ENCODE peak calls at places on chromosomes 11 and 22, in ten cellular contexts. B is coronary artery, X is SJSA1, K is GM23248, T is NB4, H is right atrium auricular region, V is body of pancreas, O is Panc1, A is BE2C, P is adrenal gland. R is an unnamed sample.

GRCh38 chr11:33457948-33458347 is 200.8 kb downstream of the HIPK3 start:
- DNase-seq in B (no peak), X (no peak), K (no peak), T (no peak), H (no peak), V (no peak), O (no peak), A (no peak), P (no peak), R (no peak)

GRCh38 chr11:116874251-116874650 is 36.8 kb upstream of the APOA1 start:
- DNase-seq in B (no peak), X (no peak), K (peak), T (no peak), H (no peak), V (no peak), O (no peak), A (no peak), P (no peak), R (no peak)

GRCh38 chr22:34761111-34761510 is 304.8 kb upstream of the ISX start:
- DNase-seq in B (no peak), X (no peak), K (no peak), T (no peak), H (no peak), V (no peak), O (no peak), A (no peak), P (no peak), R (no peak)

GRCh38 chr11:57363131-57363530 is 17.8 kb downstream of the PRG3 start:
- DNase-seq in B (no peak), X (no peak), K (no peak), T (no peak), H (no peak), V (no peak), O (no peak), A (no peak), P (no peak), R (no peak)

GRCh38 chr11:78560826-78561484 is 13.7 kb downstream of the NARS2 start:
- DNase-seq in B (no peak), X (peak), K (peak), T (peak), H (no peak), V (no peak), O (no peak), A (no peak), P (no peak), R (no peak)

GRCh38 chr22:17007852-17008731 is at the start of gene GAB4:
- DNase-seq in B (no peak), X (no peak), K (no peak), T (no peak), H (no peak), V (no peak), O (no peak), A (no peak), P (no peak), R (no peak)

GRCh38 chr11:64744544-64745218 is 739 bp upstream of the RASGRP2 start:
- DNase-seq in B (no peak), X (no peak), K (no peak), T (peak), H (no peak), V (no peak), O (no peak), A (no peak), P (no peak), R (no peak)

GRCh38 chr22:39292561-39293074 is 26.8 kb downstream of the RPL3 start:
- DNase-seq in B (peak), X (peak), K (peak), T (peak), H (peak), V (peak), O (no peak), A (peak), P (peak), R (peak)

GRCh38 chr22:39592104-39593060 is 21.8 kb downstream of the CACNA1I start:
- DNase-seq in B (no peak), X (peak), K (peak), T (no peak), H (no peak), V (peak), O (no peak), A (no peak), P (peak), R (no peak)

GRCh38 chr11:59660621-59661020 is 8.2 kb downstream of the PATL1 start:
- DNase-seq in B (no peak), X (no peak), K (no peak), T (no peak), H (no peak), V (no peak), O (no peak), A (no peak), P (no peak), R (no peak)
- H3K4me3 ChIP-seq in B (no peak), X (no peak), K (no peak), T (no peak), H (no peak), V (no peak), O (no peak), A (no peak), P (no peak), R (no peak)

DNA sequence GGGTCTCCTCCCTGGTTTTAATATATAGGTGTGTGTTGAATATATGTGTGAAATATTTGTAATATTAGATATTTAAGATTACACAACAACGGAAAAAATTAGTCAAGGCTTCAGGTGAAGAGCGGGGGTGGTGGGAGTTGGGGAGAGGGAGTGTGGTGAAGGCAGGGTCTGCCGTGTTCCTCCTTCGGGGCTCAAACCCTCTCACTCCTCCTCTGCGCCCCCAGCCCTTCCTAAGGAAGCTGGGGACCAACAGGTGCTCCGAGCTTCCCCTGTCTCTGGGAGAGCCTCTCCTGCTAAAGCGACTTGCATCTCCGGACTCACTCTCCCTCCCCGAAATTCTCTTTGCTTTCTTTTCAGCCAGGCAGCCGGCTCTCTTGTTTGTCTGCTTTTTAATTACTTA is 950 bp upstream of the CADM1 start:
- DNase-seq in B (no peak), X (no peak), K (no peak), T (no peak), H (no peak), V (peak), O (no peak), A (no peak), P (peak), R (no peak)
- H3K4me3 ChIP-seq in B (peak), X (no peak), K (peak), T (no peak), H (peak), V (no peak), O (peak), A (peak), P (no peak), R (no peak)

DNA sequence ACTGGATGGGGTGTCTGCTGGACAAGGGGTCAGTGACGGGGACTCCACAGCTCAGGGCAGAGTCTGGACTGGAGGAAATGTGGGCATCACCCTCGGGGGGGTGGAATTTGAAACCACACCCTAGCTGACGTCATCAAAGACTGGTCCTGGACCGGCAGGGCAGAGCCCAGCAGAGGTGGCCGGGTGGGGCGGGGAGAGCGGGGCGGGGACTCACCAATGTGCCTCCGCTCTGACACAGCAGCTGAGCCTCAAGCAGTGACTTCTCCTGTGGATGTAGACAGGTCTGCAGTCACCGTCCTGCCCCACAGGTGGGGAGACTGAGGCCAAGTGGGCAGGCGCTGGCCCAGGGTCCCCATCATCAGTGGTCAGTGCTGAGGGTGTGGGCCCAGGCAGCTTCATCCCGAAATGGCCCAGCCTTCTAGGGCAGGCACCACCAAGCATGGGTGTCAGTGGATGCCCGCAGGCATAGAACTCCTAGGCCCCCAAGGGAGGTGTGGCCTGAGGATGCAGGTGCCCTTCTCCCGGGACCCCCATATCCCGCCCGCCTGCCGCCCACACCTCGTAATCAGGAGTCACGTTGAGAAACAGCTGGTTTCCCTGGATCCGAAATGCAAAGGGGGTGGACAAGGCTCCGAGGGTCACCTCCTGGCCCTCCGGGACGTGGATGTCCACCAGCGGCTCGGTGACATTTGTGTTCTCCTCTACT is 603 bp downstream of the CDHR5 start:
- DNase-seq in B (peak), X (no peak), K (peak), T (no peak), H (no peak), V (no peak), O (no peak), A (no peak), P (peak), R (no peak)
- H3K4me3 ChIP-seq in B (no peak), X (no peak), K (no peak), T (no peak), H (no peak), V (no peak), O (no peak), A (no peak), P (no peak), R (no peak)

DNA sequence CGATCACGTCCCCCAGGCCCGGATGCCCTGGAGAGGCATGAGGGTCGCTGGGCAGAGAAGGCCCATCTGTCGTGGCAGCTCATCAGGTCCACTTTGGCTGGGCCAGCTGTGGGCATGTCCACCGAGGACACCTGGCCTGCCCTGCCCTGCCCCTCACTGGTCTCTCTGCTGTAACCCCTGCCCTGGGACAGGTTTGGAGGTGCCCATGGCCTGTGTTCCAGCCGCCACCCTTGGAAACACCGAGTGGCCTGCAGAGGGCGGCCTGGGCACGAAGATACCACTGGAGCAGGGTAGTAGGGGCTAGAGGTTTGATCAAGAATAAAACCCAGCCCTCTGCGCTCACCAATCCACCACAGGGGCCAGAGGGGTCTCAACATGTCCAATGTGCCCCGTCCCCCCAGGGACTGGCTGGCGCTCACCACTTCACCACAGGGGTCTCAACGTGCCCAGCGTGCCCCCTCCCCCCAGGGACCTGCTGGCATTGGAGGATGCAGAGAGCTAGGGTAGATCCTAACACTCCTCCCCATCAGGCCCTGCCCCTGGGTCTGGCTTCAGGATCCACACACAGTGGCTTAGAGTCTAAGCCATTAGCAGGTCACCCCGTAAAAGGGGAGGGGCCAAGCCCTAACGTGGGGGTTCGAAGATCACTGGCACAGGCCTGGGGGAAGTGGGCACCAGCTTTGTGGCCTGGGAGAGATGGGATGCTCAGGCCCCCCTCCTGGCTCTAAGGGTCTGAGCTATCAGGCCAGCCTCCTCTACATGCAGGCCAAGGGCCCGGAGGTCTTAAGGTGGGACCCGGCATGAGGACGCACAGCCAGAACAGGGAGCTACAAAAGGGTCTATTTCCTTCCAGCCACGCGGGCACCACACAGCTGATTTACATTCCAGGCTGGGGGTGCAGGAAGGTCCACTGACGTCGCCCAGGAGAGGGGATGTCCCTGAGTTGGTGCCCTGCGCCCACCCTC is 1.3 kb upstream of the HDAC10 start:
- DNase-seq in B (no peak), X (peak), K (peak), T (peak), H (peak), V (peak), O (no peak), A (peak), P (peak), R (peak)
- H3K4me3 ChIP-seq in B (peak), X (no peak), K (no peak), T (no peak), H (peak), V (no peak), O (peak), A (peak), P (no peak), R (no peak)

DNA sequence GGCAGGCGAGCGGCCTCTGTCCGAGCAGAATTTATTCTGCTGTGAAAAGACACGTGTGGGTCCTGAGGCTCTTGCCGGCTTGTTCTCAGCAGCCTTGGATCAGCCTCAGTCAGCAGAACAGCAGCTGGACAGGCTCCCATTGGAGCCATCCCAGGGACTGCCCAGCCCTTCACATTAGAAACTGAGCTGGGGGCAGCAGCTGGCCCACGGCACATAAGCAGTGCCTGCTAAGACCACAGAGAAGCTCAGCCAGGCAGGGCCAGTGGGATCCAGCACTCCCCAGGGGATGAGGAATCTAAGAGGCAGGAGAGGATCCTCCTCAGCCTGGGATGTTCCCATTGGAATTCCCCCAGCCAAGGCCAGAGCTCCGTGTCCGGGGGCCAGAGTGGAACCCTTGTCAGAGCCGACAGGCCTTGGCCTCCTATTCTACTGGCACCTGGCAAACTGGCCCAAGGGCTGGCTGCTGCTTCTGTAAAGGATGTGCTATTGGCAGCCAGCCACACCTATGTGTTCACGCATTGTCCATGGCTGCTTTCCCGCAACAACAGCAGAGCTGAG is 18.2 kb downstream of the RTN4R start:
- DNase-seq in B (no peak), X (no peak), K (peak), T (no peak), H (no peak), V (no peak), O (no peak), A (peak), P (peak), R (no peak)
- H3K4me3 ChIP-seq in B (no peak), X (no peak), K (no peak), T (no peak), H (no peak), V (no peak), O (no peak), A (no peak), P (no peak), R (no peak)

DNA sequence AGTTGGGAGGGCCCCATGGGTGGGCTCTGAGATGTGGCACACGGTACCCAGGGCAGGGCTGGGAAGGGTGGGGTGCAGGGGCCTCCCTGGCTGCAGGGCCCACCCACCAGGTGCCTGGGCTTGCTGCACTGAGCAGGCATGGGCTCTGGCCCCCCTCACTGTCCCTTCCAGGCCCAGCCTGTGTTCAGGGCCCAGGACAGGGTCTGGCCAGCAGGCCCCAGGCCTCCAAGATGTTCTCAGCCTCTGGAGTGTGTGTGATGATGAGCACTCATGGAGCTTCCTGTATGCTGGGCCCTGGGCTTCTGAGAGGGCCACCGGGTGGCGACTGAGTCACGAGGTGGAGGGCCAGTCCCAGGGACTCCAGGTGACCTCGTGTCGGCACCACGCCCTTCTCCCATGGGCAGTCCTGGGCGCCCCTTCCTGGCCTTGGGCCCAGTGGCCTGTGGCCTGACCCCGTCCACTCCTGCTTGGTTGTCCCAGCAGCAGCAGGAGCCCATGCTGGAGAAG is 55.9 kb upstream of the CCDC188 start:
- DNase-seq in B (no peak), X (peak), K (peak), T (peak), H (no peak), V (peak), O (no peak), A (no peak), P (no peak), R (no peak)
- H3K4me3 ChIP-seq in B (peak), X (peak), K (peak), T (peak), H (peak), V (peak), O (peak), A (no peak), P (no peak), R (peak)

R was measured in GM12865.